ENCODE peak calls at places on chromosomes 5 and 9, in nine cellular contexts. One of them, this sample, is unnamed.

GRCh38 chr9:1979815-1980367 is 35.3 kb upstream of the SMARCA2 start:
- DNase-seq in iPS-NIHi11: no peak
- DNase-seq in kidney tubule cell: peak
- DNase-seq in naive thymus-derived CD8-positive, alpha-beta T cell: no peak
- DNase-seq in NCI-H774: no peak
- DNase-seq in NCI-H69: no peak
- DNase-seq in ureter: no peak
- DNase-seq in mammary epithelial cell: peak
- DNase-seq in astrocyte: peak
- DNase-seq in this sample: no peak

GRCh38 chr5:39424751-39425524 is at the start of gene DAB2:
- DNase-seq in iPS-NIHi11: peak
- DNase-seq in kidney tubule cell: peak
- DNase-seq in naive thymus-derived CD8-positive, alpha-beta T cell: peak
- DNase-seq in NCI-H774: peak
- DNase-seq in NCI-H69: peak
- DNase-seq in ureter: peak
- DNase-seq in mammary epithelial cell: peak
- DNase-seq in astrocyte: peak
- DNase-seq in this sample: peak

GRCh38 chr5:69372394-69372793 is 2.8 kb downstream of the RAD17 start:
- DNase-seq in iPS-NIHi11: no peak
- DNase-seq in kidney tubule cell: no peak
- DNase-seq in naive thymus-derived CD8-positive, alpha-beta T cell: no peak
- DNase-seq in NCI-H774: no peak
- DNase-seq in NCI-H69: no peak
- DNase-seq in ureter: no peak
- DNase-seq in mammary epithelial cell: no peak
- DNase-seq in astrocyte: no peak
- DNase-seq in this sample: no peak

GRCh38 chr5:169602535-169602934 is 19.0 kb downstream of the SPDL1 start:
- DNase-seq in iPS-NIHi11: no peak
- DNase-seq in kidney tubule cell: no peak
- DNase-seq in naive thymus-derived CD8-positive, alpha-beta T cell: no peak
- DNase-seq in NCI-H774: no peak
- DNase-seq in NCI-H69: no peak
- DNase-seq in ureter: no peak
- DNase-seq in mammary epithelial cell: no peak
- DNase-seq in astrocyte: peak
- DNase-seq in this sample: no peak

GRCh38 chr9:37508834-37509206 is 23.1 kb downstream of the POLR1E start:
- DNase-seq in iPS-NIHi11: no peak
- DNase-seq in kidney tubule cell: no peak
- DNase-seq in naive thymus-derived CD8-positive, alpha-beta T cell: peak
- DNase-seq in NCI-H774: no peak
- DNase-seq in NCI-H69: peak
- DNase-seq in ureter: no peak
- DNase-seq in mammary epithelial cell: no peak
- DNase-seq in astrocyte: no peak
- DNase-seq in this sample: no peak

GRCh38 chr9:12497790-12498189 is 195.4 kb upstream of the TYRP1 start:
- DNase-seq in iPS-NIHi11: no peak
- DNase-seq in kidney tubule cell: no peak
- DNase-seq in naive thymus-derived CD8-positive, alpha-beta T cell: no peak
- DNase-seq in NCI-H774: no peak
- DNase-seq in NCI-H69: no peak
- DNase-seq in ureter: no peak
- DNase-seq in mammary epithelial cell: no peak
- DNase-seq in astrocyte: no peak
- DNase-seq in this sample: no peak

GRCh38 chr5:140554454-140554853 is 2.8 kb downstream of the SRA1 start:
- DNase-seq in iPS-NIHi11: no peak
- DNase-seq in kidney tubule cell: no peak
- DNase-seq in naive thymus-derived CD8-positive, alpha-beta T cell: no peak
- DNase-seq in NCI-H774: no peak
- DNase-seq in NCI-H69: no peak
- DNase-seq in ureter: no peak
- DNase-seq in mammary epithelial cell: peak
- DNase-seq in astrocyte: peak
- DNase-seq in this sample: no peak

GRCh38 chr5:34789021-34789531 is 49.9 kb upstream of the TTC23L start:
- DNase-seq in iPS-NIHi11: no peak
- DNase-seq in kidney tubule cell: peak
- DNase-seq in naive thymus-derived CD8-positive, alpha-beta T cell: no peak
- DNase-seq in NCI-H774: no peak
- DNase-seq in NCI-H69: no peak
- DNase-seq in ureter: no peak
- DNase-seq in mammary epithelial cell: peak
- DNase-seq in astrocyte: peak
- DNase-seq in this sample: no peak

GRCh38 chr5:141338538-141339306 is at the start of gene PCDHGA2:
- DNase-seq in iPS-NIHi11: peak
- DNase-seq in kidney tubule cell: peak
- DNase-seq in naive thymus-derived CD8-positive, alpha-beta T cell: no peak
- DNase-seq in NCI-H774: no peak
- DNase-seq in NCI-H69: peak
- DNase-seq in ureter: no peak
- DNase-seq in mammary epithelial cell: peak
- DNase-seq in astrocyte: peak
- DNase-seq in this sample: no peak

GRCh38 chr5:119405444-119405843 is 46.9 kb upstream of the HSD17B4 start:
- DNase-seq in iPS-NIHi11: no peak
- DNase-seq in kidney tubule cell: no peak
- DNase-seq in naive thymus-derived CD8-positive, alpha-beta T cell: no peak
- DNase-seq in NCI-H774: no peak
- DNase-seq in NCI-H69: no peak
- DNase-seq in ureter: no peak
- DNase-seq in mammary epithelial cell: no peak
- DNase-seq in astrocyte: no peak
- DNase-seq in this sample: no peak

GRCh38 chr5:42870882-42871418 is 59.3 kb upstream of the SELENOP start:
- DNase-seq in iPS-NIHi11: no peak
- DNase-seq in kidney tubule cell: no peak
- DNase-seq in naive thymus-derived CD8-positive, alpha-beta T cell: no peak
- DNase-seq in NCI-H774: no peak
- DNase-seq in NCI-H69: no peak
- DNase-seq in ureter: no peak
- DNase-seq in mammary epithelial cell: peak
- DNase-seq in astrocyte: no peak
- DNase-seq in this sample: no peak

GRCh38 chr5:665541-665955 is 27.6 kb downstream of the TPPP start:
- DNase-seq in iPS-NIHi11: peak
- DNase-seq in kidney tubule cell: no peak
- DNase-seq in naive thymus-derived CD8-positive, alpha-beta T cell: no peak
- DNase-seq in NCI-H774: no peak
- DNase-seq in NCI-H69: no peak
- DNase-seq in ureter: no peak
- DNase-seq in mammary epithelial cell: no peak
- DNase-seq in astrocyte: no peak
- DNase-seq in this sample: no peak

GRCh38 chr9:113594484-113595299 is 131.2 kb downstream of the RGS3 start:
- DNase-seq in iPS-NIHi11: no peak
- DNase-seq in kidney tubule cell: no peak
- DNase-seq in naive thymus-derived CD8-positive, alpha-beta T cell: no peak
- DNase-seq in NCI-H774: no peak
- DNase-seq in NCI-H69: no peak
- DNase-seq in ureter: no peak
- DNase-seq in mammary epithelial cell: no peak
- DNase-seq in astrocyte: no peak
- DNase-seq in this sample: peak

GRCh38 chr5:74299833-74300232 is 340.7 kb downstream of the ENC1 start:
- DNase-seq in iPS-NIHi11: no peak
- DNase-seq in kidney tubule cell: no peak
- DNase-seq in naive thymus-derived CD8-positive, alpha-beta T cell: no peak
- DNase-seq in NCI-H774: no peak
- DNase-seq in NCI-H69: no peak
- DNase-seq in ureter: no peak
- DNase-seq in mammary epithelial cell: no peak
- DNase-seq in astrocyte: no peak
- DNase-seq in this sample: no peak

GRCh38 chr5:1878050-1878849 is 4.5 kb downstream of the IRX4 start:
- DNase-seq in iPS-NIHi11: no peak
- DNase-seq in kidney tubule cell: no peak
- DNase-seq in naive thymus-derived CD8-positive, alpha-beta T cell: no peak
- DNase-seq in NCI-H774: no peak
- DNase-seq in NCI-H69: no peak
- DNase-seq in ureter: no peak
- DNase-seq in mammary epithelial cell: no peak
- DNase-seq in astrocyte: no peak
- DNase-seq in this sample: no peak

GRCh38 chr5:134177197-134178171 is 734 bp upstream of the SKP1 start:
- DNase-seq in iPS-NIHi11: peak
- DNase-seq in kidney tubule cell: peak
- DNase-seq in naive thymus-derived CD8-positive, alpha-beta T cell: no peak
- DNase-seq in NCI-H774: peak
- DNase-seq in NCI-H69: peak
- DNase-seq in ureter: peak
- DNase-seq in mammary epithelial cell: peak
- DNase-seq in astrocyte: peak
- DNase-seq in this sample: peak

GRCh38 chr5:1251678-1252580 is 26.7 kb downstream of the SLC6A18 start:
- DNase-seq in iPS-NIHi11: no peak
- DNase-seq in kidney tubule cell: no peak
- DNase-seq in naive thymus-derived CD8-positive, alpha-beta T cell: no peak
- DNase-seq in NCI-H774: no peak
- DNase-seq in NCI-H69: peak
- DNase-seq in ureter: no peak
- DNase-seq in mammary epithelial cell: no peak
- DNase-seq in astrocyte: no peak
- DNase-seq in this sample: no peak

GRCh38 chr5:132102101-132102701 is 28.6 kb downstream of the CSF2 start:
- DNase-seq in iPS-NIHi11: no peak
- DNase-seq in kidney tubule cell: peak
- DNase-seq in naive thymus-derived CD8-positive, alpha-beta T cell: no peak
- DNase-seq in NCI-H774: no peak
- DNase-seq in NCI-H69: no peak
- DNase-seq in ureter: no peak
- DNase-seq in mammary epithelial cell: peak
- DNase-seq in astrocyte: peak
- DNase-seq in this sample: no peak

GRCh38 chr9:757246-757881 is 84.1 kb upstream of the DMRT1 start:
- DNase-seq in iPS-NIHi11: peak
- DNase-seq in kidney tubule cell: peak
- DNase-seq in naive thymus-derived CD8-positive, alpha-beta T cell: no peak
- DNase-seq in NCI-H774: no peak
- DNase-seq in NCI-H69: peak
- DNase-seq in ureter: no peak
- DNase-seq in mammary epithelial cell: peak
- DNase-seq in astrocyte: peak
- DNase-seq in this sample: no peak

GRCh38 chr5:141040093-141040762 is 10.9 kb upstream of the PCDHB1 start:
- DNase-seq in iPS-NIHi11: peak
- DNase-seq in kidney tubule cell: peak
- DNase-seq in naive thymus-derived CD8-positive, alpha-beta T cell: no peak
- DNase-seq in NCI-H774: peak
- DNase-seq in NCI-H69: peak
- DNase-seq in ureter: no peak
- DNase-seq in mammary epithelial cell: peak
- DNase-seq in astrocyte: no peak
- DNase-seq in this sample: no peak

GRCh38 chr5:18745591-18745987 is 1111.3 kb downstream of the TAF11L14 start:
- DNase-seq in iPS-NIHi11: no peak
- DNase-seq in kidney tubule cell: no peak
- DNase-seq in naive thymus-derived CD8-positive, alpha-beta T cell: no peak
- DNase-seq in NCI-H774: peak
- DNase-seq in NCI-H69: no peak
- DNase-seq in ureter: no peak
- DNase-seq in mammary epithelial cell: no peak
- DNase-seq in astrocyte: no peak
- DNase-seq in this sample: no peak

GRCh38 chr5:108747111-108748009 is at the start of gene FER:
- DNase-seq in iPS-NIHi11: no peak
- DNase-seq in kidney tubule cell: peak
- DNase-seq in naive thymus-derived CD8-positive, alpha-beta T cell: peak
- DNase-seq in NCI-H774: no peak
- DNase-seq in NCI-H69: peak
- DNase-seq in ureter: no peak
- DNase-seq in mammary epithelial cell: peak
- DNase-seq in astrocyte: peak
- DNase-seq in this sample: no peak

This sample was measured in stomach.